ENCODE peak calls at places on chromosome 6, in five cellular contexts. T, C, X, S and B are unnamed samples.

GRCh38 chr6:163777379-163777686 is 362.8 kb downstream of the QKI start:
- DNase-seq in C (no peak), S (no peak), T (no peak), X (no peak), B (no peak)

GRCh38 chr6:67129780-67130179 is 1422.8 kb upstream of the EYS start:
- DNase-seq in C (no peak), S (no peak), X (no peak), T (no peak), B (no peak)

GRCh38 chr6:169843991-169844390 is 92.6 kb downstream of the ERMARD start:
- DNase-seq in T (no peak), S (no peak), C (no peak), X (no peak), B (no peak)

GRCh38 chr6:44129841-44130322 is 2.5 kb downstream of the TMEM63B start:
- DNase-seq in T (no peak), X (no peak), S (no peak), C (no peak), B (no peak)

GRCh38 chr6:7156666-7157278 is 49.0 kb downstream of the RREB1 start:
- DNase-seq in C (no peak), T (peak; percentile 10), S (no peak), X (no peak), B (no peak)

GRCh38 chr6:19245656-19246055 is 591.5 kb upstream of the ID4 start:
- DNase-seq in X (no peak), T (no peak), S (no peak), C (no peak), B (no peak)

GRCh38 chr6:105626290-105627158 is 223.6 kb upstream of the PREP start:
- DNase-seq in C (no peak), X (no peak), S (no peak), T (no peak), B (no peak)

GRCh38 chr6:164021589-164022290 is 607.2 kb downstream of the QKI start:
- DNase-seq in T (no peak), S (no peak), C (no peak), X (no peak), B (no peak)

GRCh38 chr6:12594541-12594893 is 122.0 kb upstream of the PHACTR1 start:
- DNase-seq in T (peak; percentile 8), S (no peak), C (no peak), X (no peak), B (no peak)

GRCh38 chr6:47235964-47236760 is 73.5 kb downstream of the TNFRSF21 start:
- DNase-seq in X (no peak), C (no peak), S (peak; percentile 83), T (no peak), B (no peak)

GRCh38 chr6:134686071-134686470 is 263.8 kb downstream of the ALDH8A1 start:
- DNase-seq in T (no peak), X (no peak), C (no peak), S (no peak), B (no peak)

GRCh38 chr6:129539032-129539431 is 170.9 kb downstream of the ARHGAP18 start:
- DNase-seq in T (no peak), C (no peak), S (no peak), X (no peak), B (no peak)

GRCh38 chr6:149403534-149403933 is 3.5 kb downstream of the SUMO4 start:
- DNase-seq in T (no peak), C (no peak), X (no peak), S (no peak), B (no peak)

GRCh38 chr6:151523034-151523433 is 29.2 kb downstream of the CCDC170 start:
- DNase-seq in C (no peak), T (no peak), S (no peak), X (no peak), B (no peak)